ENCODE peak calls at places on chromosomes 6 and 20, in nine cellular contexts. One of them, this sample, is unnamed.

GRCh38 chr6:109869398-109870165 is 108.5 kb upstream of the GPR6 start:
- DNase-seq in gastrocnemius medialis: no peak
- DNase-seq in Calu3: no peak
- DNase-seq in fibroblast of the aortic adventitia: peak
- DNase-seq in kidney: no peak
- DNase-seq in NB4: no peak
- DNase-seq in neural crest cell: no peak
- DNase-seq in RWPE1: no peak
- DNase-seq in endothelial cell: no peak
- DNase-seq in this sample: no peak

GRCh38 chr6:27902335-27903314 is 9.6 kb downstream of the OR2B2 start:
- DNase-seq in gastrocnemius medialis: peak
- DNase-seq in Calu3: peak
- DNase-seq in fibroblast of the aortic adventitia: peak
- DNase-seq in kidney: peak
- DNase-seq in NB4: peak
- DNase-seq in neural crest cell: peak
- DNase-seq in RWPE1: peak
- DNase-seq in endothelial cell: peak
- DNase-seq in this sample: peak

GRCh38 chr6:53704700-53705099 is 39.1 kb upstream of the KLHL31 start:
- DNase-seq in gastrocnemius medialis: no peak
- DNase-seq in Calu3: no peak
- DNase-seq in fibroblast of the aortic adventitia: no peak
- DNase-seq in kidney: no peak
- DNase-seq in NB4: no peak
- DNase-seq in neural crest cell: no peak
- DNase-seq in RWPE1: no peak
- DNase-seq in endothelial cell: no peak
- DNase-seq in this sample: no peak

GRCh38 chr6:134911532-134911931 is 38.4 kb downstream of the ALDH8A1 start:
- DNase-seq in gastrocnemius medialis: no peak
- DNase-seq in Calu3: no peak
- DNase-seq in fibroblast of the aortic adventitia: peak
- DNase-seq in kidney: no peak
- DNase-seq in NB4: no peak
- DNase-seq in neural crest cell: no peak
- DNase-seq in RWPE1: peak
- DNase-seq in endothelial cell: no peak
- DNase-seq in this sample: peak

GRCh38 chr20:52984451-52984810 is 12.3 kb downstream of the TSHZ2 start:
- DNase-seq in gastrocnemius medialis: no peak
- DNase-seq in Calu3: no peak
- DNase-seq in fibroblast of the aortic adventitia: no peak
- DNase-seq in kidney: no peak
- DNase-seq in NB4: no peak
- DNase-seq in neural crest cell: no peak
- DNase-seq in RWPE1: no peak
- DNase-seq in endothelial cell: no peak
- DNase-seq in this sample: no peak

GRCh38 chr20:36585410-36586125 is 12.2 kb downstream of the TGIF2 start:
- DNase-seq in gastrocnemius medialis: no peak
- DNase-seq in Calu3: no peak
- DNase-seq in fibroblast of the aortic adventitia: peak
- DNase-seq in kidney: no peak
- DNase-seq in NB4: peak
- DNase-seq in neural crest cell: no peak
- DNase-seq in RWPE1: peak
- DNase-seq in endothelial cell: no peak
- DNase-seq in this sample: no peak

GRCh38 chr20:56359212-56360132 is 698 bp downstream of the FAM210B start:
- DNase-seq in gastrocnemius medialis: no peak
- DNase-seq in Calu3: peak
- DNase-seq in fibroblast of the aortic adventitia: peak
- DNase-seq in kidney: peak
- DNase-seq in NB4: peak
- DNase-seq in neural crest cell: peak
- DNase-seq in RWPE1: peak
- DNase-seq in endothelial cell: peak
- DNase-seq in this sample: peak

GRCh38 chr6:71473908-71474307 is 185.3 kb downstream of the OGFRL1 start:
- DNase-seq in gastrocnemius medialis: peak
- DNase-seq in Calu3: peak
- DNase-seq in fibroblast of the aortic adventitia: peak
- DNase-seq in kidney: peak
- DNase-seq in NB4: no peak
- DNase-seq in neural crest cell: no peak
- DNase-seq in RWPE1: no peak
- DNase-seq in endothelial cell: no peak
- DNase-seq in this sample: peak

GRCh38 chr6:81938014-81938761 is 185.7 kb upstream of the TENT5A start:
- DNase-seq in gastrocnemius medialis: no peak
- DNase-seq in Calu3: peak
- DNase-seq in fibroblast of the aortic adventitia: peak
- DNase-seq in kidney: no peak
- DNase-seq in NB4: peak
- DNase-seq in neural crest cell: no peak
- DNase-seq in RWPE1: peak
- DNase-seq in endothelial cell: no peak
- DNase-seq in this sample: peak

GRCh38 chr20:46539113-46539512 is 11.3 kb downstream of the OCSTAMP start:
- DNase-seq in gastrocnemius medialis: no peak
- DNase-seq in Calu3: no peak
- DNase-seq in fibroblast of the aortic adventitia: no peak
- DNase-seq in kidney: no peak
- DNase-seq in NB4: no peak
- DNase-seq in neural crest cell: no peak
- DNase-seq in RWPE1: no peak
- DNase-seq in endothelial cell: no peak
- DNase-seq in this sample: no peak
- TF ChIP-seq CTCF in gastrocnemius medialis: no peak
- TF ChIP-seq CTCF in Calu3: peak
- TF ChIP-seq CTCF in fibroblast of the aortic adventitia: no peak
- TF ChIP-seq CTCF in kidney: no peak
- TF ChIP-seq CTCF in NB4: no peak
- TF ChIP-seq CTCF in neural crest cell: peak
- TF ChIP-seq CTCF in RWPE1: no peak
- TF ChIP-seq CTCF in endothelial cell: peak
- TF ChIP-seq CTCF in this sample: no peak

GRCh38 chr6:149409617-149410016 is 9.6 kb downstream of the SUMO4 start:
- DNase-seq in gastrocnemius medialis: no peak
- DNase-seq in Calu3: no peak
- DNase-seq in fibroblast of the aortic adventitia: no peak
- DNase-seq in kidney: no peak
- DNase-seq in NB4: no peak
- DNase-seq in neural crest cell: no peak
- DNase-seq in RWPE1: no peak
- DNase-seq in endothelial cell: no peak
- DNase-seq in this sample: no peak

GRCh38 chr6:149414822-149415221 is 14.8 kb downstream of the SUMO4 start:
- DNase-seq in gastrocnemius medialis: no peak
- DNase-seq in Calu3: no peak
- DNase-seq in fibroblast of the aortic adventitia: no peak
- DNase-seq in kidney: no peak
- DNase-seq in NB4: no peak
- DNase-seq in neural crest cell: no peak
- DNase-seq in RWPE1: no peak
- DNase-seq in endothelial cell: no peak
- DNase-seq in this sample: no peak

GRCh38 chr6:149410557-149410956 is 10.5 kb downstream of the SUMO4 start:
- DNase-seq in gastrocnemius medialis: peak
- DNase-seq in Calu3: no peak
- DNase-seq in fibroblast of the aortic adventitia: no peak
- DNase-seq in kidney: no peak
- DNase-seq in NB4: no peak
- DNase-seq in neural crest cell: no peak
- DNase-seq in RWPE1: no peak
- DNase-seq in endothelial cell: no peak
- DNase-seq in this sample: no peak

GRCh38 chr6:149419696-149420404 is 19.8 kb downstream of the SUMO4 start:
- DNase-seq in gastrocnemius medialis: no peak
- DNase-seq in Calu3: no peak
- DNase-seq in fibroblast of the aortic adventitia: no peak
- DNase-seq in kidney: no peak
- DNase-seq in NB4: no peak
- DNase-seq in neural crest cell: no peak
- DNase-seq in RWPE1: no peak
- DNase-seq in endothelial cell: no peak
- DNase-seq in this sample: no peak

GRCh38 chr6:149414009-149414408 is 13.9 kb downstream of the SUMO4 start:
- DNase-seq in gastrocnemius medialis: no peak
- DNase-seq in Calu3: no peak
- DNase-seq in fibroblast of the aortic adventitia: no peak
- DNase-seq in kidney: no peak
- DNase-seq in NB4: no peak
- DNase-seq in neural crest cell: no peak
- DNase-seq in RWPE1: no peak
- DNase-seq in endothelial cell: no peak
- DNase-seq in this sample: no peak
- TF ChIP-seq CTCF in gastrocnemius medialis: no peak
- TF ChIP-seq CTCF in Calu3: no peak
- TF ChIP-seq CTCF in fibroblast of the aortic adventitia: no peak
- TF ChIP-seq CTCF in kidney: no peak
- TF ChIP-seq CTCF in NB4: no peak
- TF ChIP-seq CTCF in neural crest cell: no peak
- TF ChIP-seq CTCF in RWPE1: no peak
- TF ChIP-seq CTCF in endothelial cell: no peak
- TF ChIP-seq CTCF in this sample: no peak

GRCh38 chr6:137976430-137976829 is 109.4 kb downstream of the TNFAIP3 start:
- DNase-seq in gastrocnemius medialis: no peak
- DNase-seq in Calu3: no peak
- DNase-seq in fibroblast of the aortic adventitia: no peak
- DNase-seq in kidney: no peak
- DNase-seq in NB4: no peak
- DNase-seq in neural crest cell: no peak
- DNase-seq in RWPE1: no peak
- DNase-seq in endothelial cell: no peak
- DNase-seq in this sample: no peak

GRCh38 chr6:137977206-137977605 is 110.1 kb downstream of the TNFAIP3 start:
- DNase-seq in gastrocnemius medialis: no peak
- DNase-seq in Calu3: no peak
- DNase-seq in fibroblast of the aortic adventitia: no peak
- DNase-seq in kidney: no peak
- DNase-seq in NB4: no peak
- DNase-seq in neural crest cell: no peak
- DNase-seq in RWPE1: no peak
- DNase-seq in endothelial cell: no peak
- DNase-seq in this sample: no peak

GRCh38 chr6:137977814-137978213 is 110.8 kb downstream of the TNFAIP3 start:
- DNase-seq in gastrocnemius medialis: no peak
- DNase-seq in Calu3: no peak
- DNase-seq in fibroblast of the aortic adventitia: peak
- DNase-seq in kidney: no peak
- DNase-seq in NB4: no peak
- DNase-seq in neural crest cell: no peak
- DNase-seq in RWPE1: no peak
- DNase-seq in endothelial cell: no peak
- DNase-seq in this sample: no peak

GRCh38 chr6:137973201-137973600 is 106.1 kb downstream of the TNFAIP3 start:
- DNase-seq in gastrocnemius medialis: no peak
- DNase-seq in Calu3: no peak
- DNase-seq in fibroblast of the aortic adventitia: peak
- DNase-seq in kidney: no peak
- DNase-seq in NB4: no peak
- DNase-seq in neural crest cell: no peak
- DNase-seq in RWPE1: no peak
- DNase-seq in endothelial cell: no peak
- DNase-seq in this sample: no peak

DNA sequence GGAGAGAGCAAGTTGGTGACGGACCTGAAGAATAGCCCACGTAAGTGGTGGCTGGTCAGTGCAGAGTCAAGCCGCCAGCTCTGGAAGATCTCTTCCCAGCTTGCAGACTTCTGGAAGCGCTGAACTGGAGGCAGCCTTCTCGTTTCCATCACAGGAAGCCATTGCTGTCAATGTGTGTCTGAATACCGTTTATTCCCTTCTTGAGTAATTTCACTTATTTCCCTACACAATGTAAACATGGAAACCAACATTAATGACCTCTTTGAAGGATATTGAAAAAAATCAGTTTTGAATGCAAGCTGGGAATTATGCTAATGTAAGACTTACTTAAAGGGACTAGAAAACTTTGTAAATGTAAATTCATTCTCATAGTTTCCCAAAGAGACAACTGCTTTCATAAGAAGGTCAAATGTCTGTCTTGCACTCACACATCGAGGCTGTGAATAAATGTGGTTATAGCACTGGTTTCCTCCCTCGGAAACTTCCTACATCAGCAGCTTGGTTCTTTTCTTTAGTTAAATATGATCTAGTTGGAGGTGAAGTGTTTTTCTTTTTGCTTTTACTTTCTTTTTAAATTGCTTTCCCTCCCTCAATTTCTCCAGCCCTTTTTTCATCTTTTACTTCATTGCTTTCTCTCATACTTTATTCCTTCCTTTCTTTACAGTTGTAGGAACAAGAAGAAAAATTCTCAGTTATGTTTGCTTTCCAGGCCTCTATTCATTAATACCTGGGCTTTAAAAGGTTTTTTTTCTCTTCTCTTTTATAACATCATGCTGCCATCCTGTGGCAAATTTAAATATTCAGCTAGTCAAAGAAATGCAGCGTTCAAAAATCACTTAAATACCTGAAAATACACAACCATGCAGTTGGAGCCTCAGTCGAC is 108.2 kb downstream of the TNFAIP3 start:
- DNase-seq in gastrocnemius medialis: no peak
- DNase-seq in Calu3: no peak
- DNase-seq in fibroblast of the aortic adventitia: peak
- DNase-seq in kidney: no peak
- DNase-seq in NB4: peak
- DNase-seq in neural crest cell: no peak
- DNase-seq in RWPE1: peak
- DNase-seq in endothelial cell: no peak
- DNase-seq in this sample: peak
- TF ChIP-seq CTCF in gastrocnemius medialis: no peak
- TF ChIP-seq CTCF in Calu3: no peak
- TF ChIP-seq CTCF in fibroblast of the aortic adventitia: peak
- TF ChIP-seq CTCF in kidney: peak
- TF ChIP-seq CTCF in NB4: no peak
- TF ChIP-seq CTCF in neural crest cell: no peak
- TF ChIP-seq CTCF in RWPE1: peak
- TF ChIP-seq CTCF in endothelial cell: no peak
- TF ChIP-seq CTCF in this sample: peak

DNA sequence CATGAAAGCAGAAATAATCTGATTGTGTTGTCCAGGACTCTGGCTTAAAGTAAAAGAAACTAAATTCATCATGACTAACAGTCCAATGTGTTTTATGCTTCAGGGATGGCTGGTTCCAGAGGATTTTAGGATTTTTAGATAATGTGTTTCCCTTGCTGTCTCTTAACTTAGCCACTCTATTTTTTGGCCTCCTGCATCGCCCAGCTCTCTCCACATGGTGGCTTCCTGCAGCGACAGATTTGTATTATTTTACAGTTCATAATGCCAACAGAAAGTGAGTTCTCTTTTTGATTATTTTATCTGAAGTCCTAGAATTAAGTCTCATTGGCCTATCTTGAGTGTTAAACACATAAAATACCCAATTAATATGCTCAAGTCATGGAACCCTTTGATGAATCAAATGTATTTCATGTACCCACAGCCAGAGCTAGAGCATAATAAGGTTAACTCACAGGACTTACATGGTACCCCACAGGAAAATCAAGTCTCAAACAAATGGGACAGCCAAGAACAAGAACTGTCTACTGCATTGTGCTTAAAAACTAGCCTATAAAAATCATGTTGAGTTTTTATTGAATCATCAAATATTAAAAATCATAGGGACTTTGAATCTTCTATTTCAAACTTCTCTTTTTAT is 582.5 kb downstream of the DOK5 start:
- DNase-seq in gastrocnemius medialis: no peak
- DNase-seq in Calu3: no peak
- DNase-seq in fibroblast of the aortic adventitia: no peak
- DNase-seq in kidney: no peak
- DNase-seq in NB4: no peak
- DNase-seq in neural crest cell: no peak
- DNase-seq in RWPE1: no peak
- DNase-seq in endothelial cell: no peak
- DNase-seq in this sample: no peak
- TF ChIP-seq CTCF in gastrocnemius medialis: no peak
- TF ChIP-seq CTCF in Calu3: no peak
- TF ChIP-seq CTCF in fibroblast of the aortic adventitia: no peak
- TF ChIP-seq CTCF in kidney: peak
- TF ChIP-seq CTCF in NB4: peak
- TF ChIP-seq CTCF in neural crest cell: peak
- TF ChIP-seq CTCF in RWPE1: peak
- TF ChIP-seq CTCF in endothelial cell: no peak
- TF ChIP-seq CTCF in this sample: peak

This sample was measured in astrocyte of the spinal cord.